ENCODE peak calls at places on chromosome 21, in seven cellular contexts. E is aorta, I is NCI-H1105 treated with DMSO at 0.1 percent for 48 hours, F is kidney glomerular epithelial cell, S is cerebellar cortex, Z is DMS53, Q is fibroblast of the aortic adventitia. U is an unnamed sample.

GRCh38 chr21:15775981-15776380 is 46.2 kb downstream of the USP25 start:
- DNase-seq in F (no peak), E (no peak), S (no peak), Q (peak), Z (no peak), I (no peak), U (peak)

GRCh38 chr21:31072486-31072885 is 34.2 kb upstream of the KRTAP19-8 start:
- DNase-seq in S (no peak), Z (no peak), Q (no peak), F (no peak), E (no peak), I (no peak), U (no peak)

GRCh38 chr21:30336596-30336995 is 898 bp downstream of the KRTAP27-1 start:
- DNase-seq in Z (no peak), Q (no peak), E (no peak), S (no peak), F (no peak), I (no peak), U (no peak)

GRCh38 chr21:39022901-39023693 is 160.2 kb downstream of the PSMG1 start:
- DNase-seq in S (no peak), E (peak), I (no peak), Z (peak), F (peak), Q (peak), U (peak)

GRCh38 chr21:44466351-44466954 is 11.1 kb downstream of the LRRC3 start:
- DNase-seq in F (no peak), E (no peak), I (no peak), Q (no peak), S (no peak), Z (peak), U (no peak)

GRCh38 chr21:45912611-45913415 is 68.8 kb upstream of the COL6A1 start:
- DNase-seq in I (no peak), S (no peak), F (no peak), Q (no peak), Z (no peak), E (no peak), U (no peak)

GRCh38 chr21:41830764-41831452 is 48.2 kb downstream of the PRDM15 start:
- DNase-seq in S (no peak), F (no peak), I (no peak), E (no peak), Q (no peak), Z (no peak), U (no peak)

GRCh38 chr21:41926068-41926806 is 27.6 kb downstream of the C2CD2 start:
- DNase-seq in I (no peak), S (no peak), Q (peak), F (peak), Z (peak), E (no peak), U (peak)

GRCh38 chr21:29499734-29500343 is 201.1 kb downstream of the BACH1 start:
- DNase-seq in F (no peak), Z (peak), Q (no peak), S (peak), I (peak), E (no peak), U (peak)

GRCh38 chr21:32844653-32845443 is 73.3 kb upstream of the PAXBP1 start:
- DNase-seq in I (no peak), Z (peak), Q (peak), F (no peak), E (no peak), S (no peak), U (peak)

GRCh38 chr21:28227881-28228623 is 764.6 kb downstream of the LTN1 start:
- DNase-seq in S (no peak), I (no peak), Q (peak), F (no peak), Z (no peak), E (no peak), U (peak)

GRCh38 chr21:17492415-17493168 is 20.3 kb upstream of the CXADR start:
- DNase-seq in Q (no peak), Z (no peak), S (no peak), F (peak), E (no peak), I (no peak), U (no peak)

GRCh38 chr21:15592271-15592860 is 137.4 kb upstream of the USP25 start:
- DNase-seq in Z (peak), F (peak), E (no peak), I (peak), Q (peak), S (peak), U (peak)

GRCh38 chr21:45469273-45470086 is 64.5 kb downstream of the COL18A1 start:
- DNase-seq in Q (no peak), I (no peak), E (peak), Z (peak), S (no peak), F (no peak), U (no peak)

GRCh38 chr21:42651515-42652401 is 1.7 kb upstream of the PDE9A start:
- DNase-seq in I (no peak), E (peak), Q (no peak), S (peak), F (no peak), Z (no peak), U (no peak)

GRCh38 chr21:28333455-28334108 is 659.1 kb downstream of the LTN1 start:
- DNase-seq in F (peak), E (no peak), S (no peak), Z (no peak), I (no peak), Q (peak), U (peak)

GRCh38 chr21:46079357-46080170 is 18.3 kb upstream of the COL6A2 start:
- DNase-seq in Q (peak), E (peak), S (no peak), F (no peak), I (no peak), Z (no peak), U (peak)

GRCh38 chr21:38903578-38904193 is 98.0 kb downstream of the ETS2 start:
- DNase-seq in S (no peak), Z (no peak), I (peak), F (no peak), E (no peak), Q (peak), U (no peak)

GRCh38 chr21:29378814-29379213 is 80.1 kb downstream of the BACH1 start:
- DNase-seq in I (no peak), E (no peak), Q (peak), Z (no peak), S (no peak), F (no peak), U (peak)

GRCh38 chr21:43825936-43826622 is 36.7 kb downstream of the RRP1 start:
- DNase-seq in I (peak), Z (peak), F (no peak), E (no peak), Q (no peak), S (no peak), U (no peak)

GRCh38 chr21:26405071-26405470 is 168.0 kb downstream of the CYYR1 start:
- DNase-seq in Z (no peak), E (no peak), S (no peak), I (no peak), F (no peak), Q (peak), U (peak)

GRCh38 chr21:44548922-44549321 is 2.4 kb downstream of the KRTAP10-2 start:
- DNase-seq in F (no peak), I (no peak), Z (no peak), E (no peak), Q (peak), S (no peak), U (no peak)

GRCh38 chr21:35850029-35850428 is 210.3 kb downstream of the SETD4 start:
- DNase-seq in F (no peak), Q (peak), S (no peak), I (no peak), Z (no peak), E (no peak), U (peak)

GRCh38 chr21:46056450-46056903 is 41.4 kb upstream of the COL6A2 start:
- DNase-seq in S (no peak), F (no peak), Z (no peak), E (peak), I (no peak), Q (peak), U (peak)

GRCh38 chr21:44755227-44755626 is 43.9 kb upstream of the TSPEAR start:
- DNase-seq in I (no peak), F (no peak), E (peak), Q (peak), Z (no peak), S (no peak), U (peak)

GRCh38 chr21:35963920-35964451 is 96.3 kb downstream of the SETD4 start:
- DNase-seq in F (no peak), Q (no peak), I (no peak), E (no peak), S (no peak), Z (peak), U (peak)

GRCh38 chr21:45001134-45002095 is 61.6 kb downstream of the SLX9 start:
- DNase-seq in Q (peak), S (peak), F (peak), Z (peak), I (no peak), E (peak), U (peak)

GRCh38 chr21:43779660-43780059 is 3.6 kb upstream of the CSTB start:
- DNase-seq in Z (peak), I (no peak), E (no peak), F (no peak), S (no peak), Q (no peak), U (no peak)

GRCh38 chr21:38970765-38971164 is 165.0 kb downstream of the ETS2 start:
- DNase-seq in F (no peak), I (no peak), Q (no peak), E (no peak), S (no peak), Z (no peak), U (no peak)

GRCh38 chr21:29091032-29091431 is 17.6 kb upstream of the CCT8 start:
- DNase-seq in S (no peak), Z (no peak), I (no peak), F (peak), E (no peak), Q (peak), U (peak)

GRCh38 chr21:43603641-43604504 is 55.4 kb downstream of the HSF2BP start:
- DNase-seq in Z (peak), E (no peak), F (no peak), I (no peak), Q (peak), S (no peak), U (peak)

GRCh38 chr21:35086357-35086756 is 37.3 kb upstream of the RUNX1 start:
- DNase-seq in S (no peak), Z (no peak), I (no peak), E (no peak), F (no peak), Q (peak), U (peak)

GRCh38 chr21:29265690-29266479 is 32.8 kb upstream of the BACH1 start:
- DNase-seq in S (no peak), I (no peak), Q (peak), Z (no peak), F (no peak), E (no peak), U (peak)

U was measured in EH.